ENCODE peak calls at places on chromosomes 13 and 19, in seven cellular contexts. Q is NCI-H748 treated with DMSO at 0.1 percent for 48 hours; Z is CD8-positive, alpha-beta memory T cell; E is neural crest cell; J is nucleus accumbens; S is left lung; B is BJ. D is an unnamed sample.

GRCh38 chr13:96223231-96223630 is 133.3 kb downstream of the HS6ST3 start:
- DNase-seq in S (no peak), B (no peak), Q (no peak), Z (no peak), E (no peak), J (no peak), D (no peak)

GRCh38 chr13:76314495-76314894 is 571.7 kb downstream of the KCTD12 start:
- DNase-seq in B (no peak), Q (no peak), S (no peak), Z (no peak), J (no peak), E (no peak), D (no peak)

GRCh38 chr13:41610426-41610825 is 153.1 kb downstream of the RGCC start:
- DNase-seq in B (peak), Q (peak), J (no peak), E (no peak), S (peak), Z (no peak), D (no peak)

GRCh38 chr13:110533771-110534670 is 27.5 kb downstream of the RAB20 start:
- DNase-seq in E (no peak), S (no peak), J (no peak), B (no peak), Q (no peak), Z (no peak), D (no peak)

GRCh38 chr13:72384186-72384823 is 343.1 kb downstream of the MZT1 start:
- DNase-seq in Z (no peak), E (no peak), Q (no peak), J (no peak), S (no peak), B (no peak), D (no peak)

GRCh38 chr13:113203507-113204377 is 4.7 kb downstream of the PCID2 start:
- DNase-seq in Z (no peak), S (peak), J (no peak), E (no peak), B (no peak), Q (no peak), D (no peak)

GRCh38 chr13:84130739-84131138 is 248.5 kb upstream of the SLITRK1 start:
- DNase-seq in Q (peak), B (no peak), J (no peak), Z (no peak), S (no peak), E (no peak), D (no peak)

GRCh38 chr13:46962286-46962941 is 65.6 kb upstream of the HTR2A start:
- DNase-seq in S (no peak), Z (no peak), Q (no peak), B (no peak), E (no peak), J (no peak), D (no peak)

GRCh38 chr13:30998548-30999140 is 66.2 kb downstream of the TEX26 start:
- DNase-seq in J (peak), B (no peak), Z (no peak), E (no peak), Q (peak), S (no peak), D (no peak)

GRCh38 chr13:26784704-26785639 is 24.4 kb upstream of the GPR12 start:
- DNase-seq in Q (no peak), B (no peak), E (no peak), S (peak), J (no peak), Z (peak), D (no peak)

GRCh38 chr19:32224371-32225244 is 120.8 kb upstream of the ZNF507 start:
- DNase-seq in S (peak), B (no peak), J (no peak), E (peak), Z (peak), Q (peak), D (no peak)

GRCh38 chr13:46593403-46593802 is 40.4 kb downstream of the LRCH1 start:
- DNase-seq in S (peak), B (no peak), E (no peak), Z (peak), J (no peak), Q (no peak), D (no peak)

GRCh38 chr13:90118467-90119071 is 1228.9 kb upstream of the MIR17HG start:
- DNase-seq in B (no peak), Z (no peak), J (no peak), Q (no peak), S (no peak), E (no peak), D (no peak)

D was measured in NCI-H1436 treated with DMSO at 0.1 percent for 48 hours.